ENCODE peak calls at places on chromosomes 12 and 14, in ten cellular contexts. L is mammary epithelial cell; F is AG10803; R is colonic mucosa; A is psoas muscle; E is CD8-positive, alpha-beta memory T cell; T is epithelial cell of esophagus; J is aorta; I is astrocyte of the cerebellum; Y is heart left ventricle. Z is an unnamed sample.

GRCh38 chr12:53223391-53224267 is 8.4 kb downstream of the RARG start:
- DNase-seq in T (peak), A (no peak), I (no peak), R (no peak), F (peak), L (peak), J (peak), Y (peak), E (no peak), Z (peak)

GRCh38 chr14:71433303-71433702 is 498.9 kb upstream of the RGS6 start:
- DNase-seq in E (no peak), L (no peak), I (no peak), Y (no peak), F (no peak), R (no peak), A (no peak), J (no peak), T (no peak), Z (no peak)

GRCh38 chr12:111578276-111578970 is 20.7 kb downstream of the ATXN2 start:
- DNase-seq in J (no peak), R (no peak), A (no peak), F (peak), L (peak), Y (no peak), I (no peak), T (peak), E (no peak), Z (peak)

GRCh38 chr14:54591461-54592245 is 24.7 kb downstream of the SAMD4A start:
- DNase-seq in E (no peak), T (peak), L (peak), F (peak), J (no peak), Y (no peak), I (no peak), R (no peak), A (no peak), Z (peak)

GRCh38 chr12:109085590-109085989 is 7.7 kb downstream of the ALKBH2 start:
- DNase-seq in L (no peak), Y (no peak), T (no peak), A (no peak), R (no peak), J (no peak), F (no peak), I (no peak), E (no peak), Z (no peak)

GRCh38 chr12:124883263-124883876 is 19.7 kb upstream of the SCARB1 start:
- DNase-seq in E (no peak), R (no peak), J (no peak), F (no peak), L (no peak), I (no peak), T (no peak), A (no peak), Y (no peak), Z (no peak)

GRCh38 chr14:104427126-104427851 is 152.3 kb upstream of the C14orf180 start:
- DNase-seq in A (no peak), I (no peak), E (no peak), Y (no peak), T (no peak), J (peak), L (no peak), R (no peak), F (no peak), Z (no peak)

GRCh38 chr12:75981773-75982564 is 49.6 kb downstream of the PHLDA1 start:
- DNase-seq in E (no peak), R (no peak), I (peak), T (no peak), L (no peak), F (no peak), A (no peak), Y (peak), J (no peak), Z (no peak)

GRCh38 chr12:71219224-71219623 is 61.4 kb upstream of the TSPAN8 start:
- DNase-seq in F (no peak), L (no peak), J (no peak), E (no peak), A (no peak), I (no peak), Y (no peak), R (no peak), T (no peak), Z (no peak)

GRCh38 chr12:119603767-119604166 is 10.2 kb downstream of the TMEM233 start:
- DNase-seq in I (no peak), F (no peak), E (no peak), R (no peak), T (no peak), A (no peak), Y (no peak), J (no peak), L (no peak), Z (no peak)

GRCh38 chr14:47278233-47278842 is 397.1 kb downstream of the MDGA2 start:
- DNase-seq in A (no peak), F (no peak), R (peak), E (no peak), Y (no peak), T (peak), L (peak), J (peak), I (no peak), Z (peak)

GRCh38 chr14:35878272-35879140 is 52.4 kb downstream of the BRMS1L start:
- DNase-seq in T (peak), Y (peak), I (peak), A (peak), E (no peak), L (peak), R (peak), J (no peak), F (peak), Z (peak)

GRCh38 chr12:59491877-59492276 is 104.0 kb upstream of the SLC16A7 start:
- DNase-seq in J (no peak), F (no peak), I (no peak), L (no peak), R (no peak), Y (no peak), A (no peak), T (no peak), E (no peak), Z (no peak)

GRCh38 chr12:43621262-43621661 is 69.3 kb upstream of the ADAMTS20 start:
- DNase-seq in L (no peak), E (no peak), F (no peak), A (no peak), R (no peak), I (no peak), T (peak), Y (no peak), J (no peak), Z (no peak)

GRCh38 chr14:75979071-75979571 is 2.7 kb downstream of the TGFB3 start:
- DNase-seq in J (no peak), T (peak), A (no peak), R (no peak), I (no peak), F (peak), Y (no peak), E (no peak), L (no peak), Z (no peak)

GRCh38 chr12:110159671-110160245 is 35.6 kb downstream of the IFT81 start:
- DNase-seq in R (no peak), T (no peak), I (no peak), L (no peak), F (no peak), A (no peak), J (no peak), E (no peak), Y (no peak), Z (no peak)

GRCh38 chr12:56713345-56713744 is 11.8 kb downstream of the NACA start:
- DNase-seq in J (no peak), T (peak), E (no peak), A (no peak), L (no peak), I (no peak), F (no peak), R (no peak), Y (no peak), Z (peak)

GRCh38 chr12:80293347-80293746 is 150.7 kb upstream of the PTPRQ start:
- DNase-seq in Y (no peak), L (no peak), R (no peak), A (no peak), E (no peak), I (no peak), T (peak), J (no peak), F (no peak), Z (peak)

GRCh38 chr12:44015333-44015941 is 179.6 kb downstream of the TMEM117 start:
- DNase-seq in Y (no peak), I (peak), A (no peak), E (no peak), L (peak), F (peak), T (peak), R (no peak), J (no peak), Z (peak)

GRCh38 chr12:7961395-7962188 is 25.6 kb upstream of the SLC2A3 start:
- DNase-seq in E (no peak), R (no peak), T (no peak), F (no peak), Y (no peak), J (no peak), I (no peak), A (no peak), L (no peak), Z (no peak)

GRCh38 chr12:47867496-47867941 is 37.3 kb downstream of the VDR start:
- DNase-seq in L (peak), I (peak), Y (no peak), E (no peak), R (peak), J (no peak), A (peak), F (peak), T (peak), Z (peak)

GRCh38 chr12:77837876-77838291 is 7.2 kb downstream of the NAV3 start:
- DNase-seq in T (no peak), L (no peak), J (no peak), E (no peak), A (no peak), F (peak), R (no peak), Y (peak), I (no peak), Z (no peak)

GRCh38 chr14:95460647-95461478 is 55.6 kb downstream of the SYNE3 start:
- DNase-seq in J (no peak), Y (no peak), E (no peak), R (peak), F (peak), A (peak), T (peak), I (peak), L (no peak), Z (peak)

GRCh38 chr12:52188658-52189057 is 3.2 kb downstream of the KRT80 start:
- DNase-seq in E (no peak), F (no peak), Y (no peak), L (no peak), I (no peak), A (no peak), R (no peak), J (no peak), T (no peak), Z (no peak)

GRCh38 chr14:57420986-57421385 is 30.6 kb downstream of the NAA30 start:
- DNase-seq in Y (no peak), J (no peak), A (no peak), E (no peak), L (no peak), T (peak), F (peak), R (no peak), I (no peak), Z (peak)

GRCh38 chr14:100786820-100787219 is 39.1 kb upstream of the MEG3 start:
- DNase-seq in R (no peak), F (no peak), Y (no peak), L (no peak), T (no peak), A (no peak), E (no peak), I (no peak), J (no peak), Z (no peak)

GRCh38 chr12:1919284-1919683 is 832 bp upstream of the CACNA2D4 start:
- DNase-seq in A (no peak), I (no peak), R (peak), J (no peak), T (no peak), L (no peak), Y (no peak), E (no peak), F (no peak), Z (no peak)

DNA sequence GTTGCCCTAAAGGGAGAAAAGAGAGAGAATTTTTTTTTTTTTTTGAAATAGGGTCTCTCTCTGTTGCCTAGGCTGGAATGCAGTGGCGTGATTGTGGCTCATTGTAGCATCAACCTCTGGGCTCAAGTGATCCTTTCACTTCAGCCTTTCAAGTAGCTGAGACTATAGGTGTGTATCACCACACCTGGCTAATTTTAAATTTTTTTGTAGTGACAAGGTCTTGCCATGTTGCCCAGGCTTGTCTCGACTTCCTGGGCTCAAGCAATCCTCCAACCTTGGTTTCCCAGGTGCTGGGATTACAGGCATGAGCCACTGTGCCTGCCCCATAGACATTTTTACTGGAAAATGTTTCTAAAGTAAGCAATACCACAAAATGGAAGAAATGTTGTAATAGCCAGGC is 36.8 kb downstream of the YARS2 start:
- DNase-seq in R (no peak), J (no peak), L (peak), I (no peak), A (no peak), Y (no peak), T (peak), E (no peak), F (no peak), Z (peak)
- H3K4me3 ChIP-seq in R (no peak), J (no peak), L (no peak), I (no peak), A (no peak), Y (no peak), T (no peak), E (no peak), F (no peak), Z (no peak)

GRCh38 chr14:93880025-93880820 is 46.9 kb upstream of the FAM181A start:
- DNase-seq in A (peak), T (no peak), I (peak), L (no peak), R (peak), Y (peak), E (no peak), J (no peak), F (peak), Z (no peak)

GRCh38 chr14:93878251-93878650 is 48.9 kb upstream of the FAM181A start:
- DNase-seq in T (no peak), F (no peak), A (no peak), R (no peak), Y (no peak), E (no peak), J (no peak), I (no peak), L (no peak), Z (no peak)

GRCh38 chr14:93878871-93879270 is 48.3 kb upstream of the FAM181A start:
- DNase-seq in T (no peak), A (no peak), F (no peak), R (no peak), L (no peak), J (no peak), E (no peak), I (no peak), Y (no peak), Z (no peak)

GRCh38 chr14:93884950-93885349 is 42.2 kb upstream of the FAM181A start:
- DNase-seq in R (no peak), J (no peak), E (no peak), F (no peak), L (no peak), I (no peak), T (no peak), Y (no peak), A (no peak), Z (no peak)

DNA sequence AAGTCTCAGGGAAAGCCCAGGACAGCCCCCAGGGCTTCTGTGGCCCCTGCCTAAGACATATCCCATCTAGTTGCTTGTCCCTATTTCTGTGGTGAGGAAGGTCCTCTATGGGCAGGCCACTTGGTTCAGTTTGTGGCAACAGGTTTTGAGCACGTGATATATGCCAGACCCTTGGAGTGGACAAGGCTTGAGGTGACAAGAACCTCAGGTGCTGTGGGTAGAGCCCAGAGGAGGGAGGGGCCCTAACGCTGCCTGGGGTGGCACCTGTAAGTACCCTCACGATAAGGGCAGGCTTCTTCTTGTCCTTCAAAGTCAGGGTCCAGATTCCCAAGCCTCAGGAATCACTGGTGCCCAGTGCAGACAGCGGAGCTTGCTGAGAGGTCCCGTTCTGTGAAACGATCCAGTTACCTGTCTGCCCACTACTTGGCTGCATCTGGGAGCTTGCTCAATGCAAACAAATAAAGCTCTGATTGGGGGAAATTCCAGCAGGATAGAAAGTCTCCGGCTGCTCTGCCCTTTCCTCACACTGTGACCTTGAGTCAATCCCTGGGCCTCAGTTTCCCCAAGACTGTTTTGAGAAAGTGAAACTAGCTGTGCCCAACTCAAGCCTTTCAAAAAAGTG is 47.7 kb upstream of the FAM181A start:
- DNase-seq in Y (no peak), A (no peak), L (no peak), R (no peak), T (no peak), I (no peak), J (no peak), E (no peak), F (no peak), Z (no peak)
- H3K4me3 ChIP-seq in Y (no peak), A (no peak), L (peak), R (no peak), T (no peak), I (peak), J (peak), E (no peak), F (no peak), Z (no peak)

GRCh38 chr14:60651051-60651935 is 2.0 kb upstream of the SIX1 start:
- DNase-seq in Y (no peak), E (no peak), A (no peak), F (no peak), R (no peak), T (no peak), J (no peak), L (no peak), I (no peak), Z (no peak)
- H3K4me3 ChIP-seq in Y (no peak), E (no peak), A (peak), F (no peak), R (no peak), T (no peak), J (no peak), L (no peak), I (no peak), Z (no peak)

DNA sequence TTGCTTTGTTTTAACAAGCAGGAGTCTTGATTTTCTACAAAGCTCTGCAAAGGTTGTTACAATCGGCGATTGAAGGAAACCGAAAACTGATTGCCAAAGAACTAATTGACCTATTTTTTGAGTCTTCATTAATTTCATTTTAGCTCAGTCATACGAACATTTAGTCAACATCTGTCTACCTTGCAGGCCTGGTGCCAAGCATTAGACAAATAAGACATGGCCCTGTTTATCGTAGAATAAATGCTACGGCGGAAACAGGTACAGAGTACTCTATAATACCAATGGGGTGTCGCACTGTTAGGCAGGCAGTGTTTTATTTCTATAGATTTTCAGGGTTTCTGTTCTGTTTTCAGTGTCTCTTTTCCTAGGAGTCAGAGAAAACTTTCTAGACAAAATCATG is 171.5 kb downstream of the BCAT1 start:
- DNase-seq in R (no peak), F (no peak), E (no peak), Y (no peak), J (no peak), L (no peak), T (no peak), I (no peak), A (no peak), Z (no peak)
- H3K4me3 ChIP-seq in R (no peak), F (no peak), E (no peak), Y (no peak), J (no peak), L (no peak), T (no peak), I (no peak), A (no peak), Z (no peak)

DNA sequence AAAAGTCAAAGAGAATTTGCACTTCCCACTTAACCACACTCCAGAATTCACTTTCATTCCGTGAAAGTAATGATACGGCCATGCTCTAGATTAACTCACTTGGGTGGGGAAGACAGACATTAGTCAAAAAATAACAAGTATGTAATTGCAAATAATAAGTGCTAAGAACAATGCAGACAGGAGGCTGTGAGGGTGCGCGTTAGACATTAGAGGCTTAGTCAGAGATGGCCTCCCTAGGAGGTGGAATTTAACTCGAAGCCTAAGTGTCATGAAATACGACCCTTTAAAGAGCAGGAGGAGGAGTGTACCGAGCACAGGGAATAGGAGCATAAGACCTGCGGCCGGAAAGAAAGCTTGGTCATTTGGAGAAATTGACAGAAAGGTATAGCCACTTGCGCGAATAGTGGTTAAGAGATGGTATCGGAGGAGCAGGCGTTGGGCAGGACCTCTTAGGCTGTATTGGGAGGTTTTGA is 628 bp downstream of the SNRPF start:
- DNase-seq in L (peak), Y (no peak), I (no peak), F (peak), T (peak), A (no peak), R (no peak), E (no peak), J (no peak), Z (peak)
- H3K4me3 ChIP-seq in L (peak), Y (peak), I (peak), F (peak), T (peak), A (peak), R (peak), E (peak), J (peak), Z (peak)

GRCh38 chr12:49133014-49133413 is 1.8 kb upstream of the TUBA1B start:
- DNase-seq in T (no peak), E (no peak), Y (no peak), F (no peak), A (no peak), R (no peak), J (no peak), L (no peak), I (no peak), Z (no peak)
- H3K4me3 ChIP-seq in T (no peak), E (no peak), Y (peak), F (peak), A (no peak), R (no peak), J (no peak), L (peak), I (peak), Z (no peak)